ENCODE peak calls at places on chromosomes 7 and 10, in five cellular contexts. V is AG04450; J is breast epithelium; X is CD4-positive, alpha-beta memory T cell; U is cardiac muscle cell. N is an unnamed sample.

GRCh38 chr10:1673568-1674345 is 63.6 kb downstream of the ADARB2 start:
- DNase-seq in V (no peak), J (no peak), X (no peak), U (no peak), N (no peak)

GRCh38 chr10:113027574-113028392 is 77.7 kb downstream of the TCF7L2 start:
- DNase-seq in V (no peak), J (no peak), X (no peak), U (no peak), N (no peak)

GRCh38 chr7:43385856-43386255 is 197.1 kb upstream of the STK17A start:
- DNase-seq in V (no peak), J (no peak), X (no peak), U (no peak), N (no peak)

GRCh38 chr10:32981760-32982159 is 23.7 kb upstream of the ITGB1 start:
- DNase-seq in V (no peak), J (no peak), X (peak; percentile 31), U (peak; percentile 12), N (no peak)

GRCh38 chr10:86535057-86535882 is 13.7 kb upstream of the WAPL start:
- DNase-seq in V (no peak), J (peak; percentile 57), X (peak; percentile 30), U (peak; percentile 55), N (peak; percentile 96)

GRCh38 chr7:16561943-16562342 is 35.3 kb downstream of the LRRC72 start:
- DNase-seq in V (no peak), J (no peak), X (no peak), U (peak; percentile 21), N (no peak)

GRCh38 chr10:13404791-13405190 is 56.7 kb upstream of the SEPHS1 start:
- DNase-seq in V (no peak), J (no peak), X (no peak), U (no peak), N (no peak)

GRCh38 chr7:94289071-94289470 is 105.6 kb upstream of the COL1A2 start:
- DNase-seq in V (peak; percentile 80), J (peak; percentile 31), X (no peak), U (peak; percentile 84), N (peak; percentile 72)

GRCh38 chr10:80070068-80070467 is 8.4 kb upstream of the TMEM254 start:
- DNase-seq in V (no peak), J (no peak), X (no peak), U (no peak), N (no peak)

GRCh38 chr10:119283818-119284217 is 76.4 kb downstream of the GRK5 start:
- DNase-seq in V (no peak), J (peak; percentile 64), X (peak; percentile 60), U (no peak), N (no peak)

GRCh38 chr7:66140924-66141323 is 26.3 kb downstream of the CRCP start:
- DNase-seq in V (no peak), J (peak; percentile 44), X (no peak), U (peak; percentile 74), N (peak; percentile 28)

GRCh38 chr7:3956949-3957348 is 655.9 kb downstream of the SDK1 start:
- DNase-seq in V (no peak), J (no peak), X (no peak), U (no peak), N (no peak)

GRCh38 chr7:104972510-104972909 is 41.5 kb upstream of the KMT2E start:
- DNase-seq in V (no peak), J (no peak), X (no peak), U (no peak), N (no peak)

DNA sequence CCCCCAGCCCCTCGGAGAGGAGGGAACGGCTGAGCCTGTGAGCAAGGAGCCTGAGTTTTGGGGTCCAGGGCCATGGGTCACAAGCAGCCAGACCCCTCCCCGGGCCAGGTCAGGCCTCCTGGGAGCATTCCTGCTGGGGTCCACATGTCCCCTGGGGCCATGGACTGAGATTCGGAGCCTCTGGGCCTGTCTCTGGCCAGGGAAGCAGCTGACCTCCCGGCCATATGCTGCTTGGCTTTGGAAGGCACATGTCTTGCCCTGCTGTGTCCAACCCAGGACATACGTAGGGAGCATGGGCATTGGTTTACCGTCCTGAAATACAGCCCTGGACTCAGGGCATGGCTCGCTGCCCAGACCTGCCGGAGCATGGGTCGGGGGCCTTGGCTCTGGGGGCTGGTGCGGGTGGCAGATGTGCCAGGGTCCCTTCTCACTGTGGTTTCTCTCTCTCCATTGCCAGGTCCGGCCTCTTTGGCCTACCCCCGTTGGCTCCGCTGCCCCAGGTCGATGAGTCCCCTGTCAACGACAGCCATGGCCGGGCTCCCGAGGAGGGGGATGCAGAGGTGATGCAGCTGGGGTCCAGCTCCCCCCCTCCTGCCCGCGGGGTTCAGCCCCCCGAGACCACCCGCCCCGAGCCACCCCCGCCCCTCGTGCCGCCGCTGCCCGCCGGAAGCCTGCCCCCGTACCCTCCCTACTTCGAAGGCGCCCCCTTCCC is 7.3 kb downstream of the PWWP2B start:
- DNase-seq in V (no peak), J (no peak), X (no peak), U (no peak), N (no peak)
- H3K27me3 ChIP-seq in V (no peaks in the 10 kb centered on the region), J (no peaks in the 10 kb centered on the region), X (no peaks in the 10 kb centered on the region), U (no peaks in the 10 kb centered on the region), N (no peaks in the 10 kb centered on the region)

GRCh38 chr7:37208528-37208927 is 240.1 kb downstream of the ELMO1 start:
- DNase-seq in V (no peak), J (peak; percentile 58), X (peak; percentile 26), U (peak; percentile 71), N (peak; percentile 33)
- H3K4me3 ChIP-seq in V (no peak overlapping the region), J (no peak overlapping the region), X (no peak overlapping the region), U (no peak overlapping the region), N (no peak overlapping the region)

DNA sequence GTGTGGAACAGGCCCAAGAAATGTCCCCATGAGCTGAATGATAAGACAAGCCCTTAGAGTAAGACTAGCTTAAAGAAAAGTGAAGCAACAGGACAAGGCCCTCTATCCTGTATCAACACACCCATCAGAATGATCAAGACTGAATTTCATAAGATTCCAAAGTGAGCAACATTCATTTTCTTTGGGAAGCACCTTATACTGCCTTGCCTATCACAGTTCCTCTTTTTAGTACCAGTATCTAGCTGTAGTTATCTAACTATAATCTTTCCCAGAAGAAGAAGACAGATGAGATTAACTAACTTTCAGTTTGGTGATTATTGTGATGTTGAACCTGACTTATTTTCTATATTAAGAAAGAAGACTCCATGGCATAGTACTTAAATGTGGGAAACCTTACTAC is 391.2 kb downstream of the PHTF2 start:
- DNase-seq in V (no peak), J (no peak), X (no peak), U (no peak), N (no peak)
- H3K27me3 ChIP-seq in V (no peaks in the 10 kb centered on the region), J (no peaks in the 10 kb centered on the region), X (no peaks in the 10 kb centered on the region), U (no peaks in the 10 kb centered on the region), N (no peaks in the 10 kb centered on the region)

DNA sequence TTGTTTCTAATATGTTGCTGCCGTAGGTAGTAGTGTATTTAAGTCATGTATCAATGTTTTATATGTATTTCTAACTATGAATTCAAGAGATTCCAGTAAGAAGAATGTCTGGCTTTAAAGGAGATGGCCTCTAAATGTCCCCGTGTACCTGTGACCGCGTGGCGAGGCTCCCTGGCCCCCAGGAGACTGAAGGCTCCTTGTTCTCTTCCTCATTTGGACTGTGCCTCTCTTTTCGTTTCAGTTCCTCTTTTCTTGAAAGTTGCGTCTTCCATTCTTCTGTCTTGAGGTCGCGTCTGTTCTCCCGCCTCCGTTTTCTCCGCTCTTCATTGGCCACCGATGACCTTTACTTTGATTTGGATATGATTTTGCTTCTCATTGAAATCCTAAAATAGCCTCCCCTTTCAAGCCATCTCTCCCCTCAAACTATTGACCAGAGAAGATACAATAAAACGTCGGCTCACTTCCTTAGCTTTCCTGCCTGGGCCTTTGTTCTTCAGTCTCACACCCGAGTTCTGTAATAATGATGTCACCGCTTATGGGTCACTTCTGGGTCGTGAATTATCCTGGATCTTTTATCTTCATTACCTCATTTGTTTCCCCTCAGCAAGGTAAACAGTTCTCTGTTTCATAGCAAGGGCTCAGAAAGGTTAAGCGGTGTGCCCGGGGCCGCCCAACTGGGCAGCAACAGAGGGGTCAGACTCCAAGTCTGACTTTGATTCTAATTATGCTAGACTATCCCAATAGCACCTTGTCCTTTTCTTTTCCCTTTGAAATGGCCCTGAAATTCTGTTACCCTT is 28.7 kb downstream of the WIPI2 start:
- DNase-seq in V (no peak), J (no peak), X (no peak), U (no peak), N (no peak)
- H3K4me3 ChIP-seq in V (no peak overlapping the region), J (no peak overlapping the region), X (no peak overlapping the region), U (no peak overlapping the region), N (no peak overlapping the region)

GRCh38 chr7:50335230-50335794 is 30.8 kb downstream of the IKZF1 start:
- DNase-seq in V (no peak), J (no peak), X (no peak), U (no peak), N (no peak)
- H3K27me3 ChIP-seq in V (no peaks in the 10 kb centered on the region), J (no peaks in the 10 kb centered on the region), X (no peaks in the 10 kb centered on the region), U (no peaks in the 10 kb centered on the region), N (no peaks in the 10 kb centered on the region)

DNA sequence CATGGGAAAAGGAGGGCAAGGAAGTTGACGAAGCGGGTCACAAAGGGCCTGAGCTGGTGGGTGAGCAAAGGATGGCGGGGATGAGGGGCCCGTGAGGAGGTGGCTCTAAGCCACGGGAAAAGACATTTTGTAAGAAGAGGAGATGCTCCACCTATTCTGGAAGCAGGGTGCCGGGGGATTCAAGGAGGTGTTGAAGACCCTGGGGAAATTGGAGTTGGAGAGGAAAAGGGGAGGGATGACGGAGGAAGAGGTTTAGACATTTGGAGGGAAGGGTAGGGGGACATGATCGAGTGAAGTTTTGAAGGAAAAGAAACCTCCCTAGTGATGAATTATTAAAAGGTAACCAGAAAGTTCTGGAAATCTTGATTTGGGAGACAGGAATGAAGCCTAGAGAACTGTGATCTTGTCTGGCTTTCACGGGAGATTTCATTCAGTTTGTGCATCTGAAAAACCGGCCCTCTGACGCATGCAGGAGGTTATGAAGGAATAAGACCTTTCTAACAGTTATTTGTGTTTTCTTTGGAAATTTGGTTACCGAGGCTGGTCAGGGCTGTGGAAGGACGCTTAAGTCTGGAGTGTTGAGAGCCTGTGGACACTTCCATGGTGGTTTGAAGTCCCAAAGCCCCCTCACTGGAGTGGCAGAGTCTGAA is 1.4 kb downstream of the SMO start:
- DNase-seq in V (no peak), J (no peak), X (no peak), U (no peak), N (no peak)
- H3K4me3 ChIP-seq in V (peak overlapping the region; percentile 82), J (peak overlapping the region; percentile 80), X (no peak overlapping the region), U (peak overlapping the region; percentile 67), N (peak overlapping the region; percentile 84)

GRCh38 chr7:132557489-132558044 is 18.7 kb downstream of the PLXNA4 start:
- DNase-seq in V (no peak), J (no peak), X (no peak), U (no peak), N (peak; percentile 36)
- H3K27me3 ChIP-seq in V (no peaks in the 10 kb centered on the region), J (no peaks in the 10 kb centered on the region), X (no peaks in the 10 kb centered on the region), U (peaks cover 27% of the 10 kb centered on the region), N (peaks cover 8% of the 10 kb centered on the region)

N was measured in H7.